ENCODE peak calls at places on chromosomes 12 and 14, in eight cellular contexts. H, R, Q, N, C, S, V and P are unnamed samples.

GRCh38 chr14:70188608-70189540 is at the start of gene SLC8A3:
- DNase-seq in H (no peak), R (no peak), Q (no peak), N (peak), C (peak), S (peak), V (no peak), P (peak)

GRCh38 chr14:70640938-70641547 is 673 bp upstream of the TTC9 start:
- DNase-seq in H (no peak), R (peak), Q (peak), N (no peak), C (peak), S (peak), V (peak), P (peak)

GRCh38 chr12:12087693-12088034 is 16.9 kb downstream of the BCL2L14 start:
- DNase-seq in H (no peak), R (no peak), Q (no peak), N (no peak), C (no peak), S (no peak), V (no peak), P (no peak)

GRCh38 chr12:133129368-133130037 is 571 bp downstream of the ZNF891 start:
- DNase-seq in H (no peak), R (peak), Q (peak), N (no peak), C (peak), S (no peak), V (no peak), P (no peak)

GRCh38 chr12:57640156-57641042 is 7.4 kb upstream of the B4GALNT1 start:
- DNase-seq in H (no peak), R (no peak), Q (no peak), N (no peak), C (no peak), S (no peak), V (no peak), P (no peak)

GRCh38 chr12:64452559-64453329 is 824 bp downstream of the TBK1 start:
- DNase-seq in H (peak), R (peak), Q (peak), N (no peak), C (peak), S (peak), V (peak), P (peak)

GRCh38 chr14:45716506-45716905 is 463.5 kb upstream of the MIS18BP1 start:
- DNase-seq in H (no peak), R (peak), Q (peak), N (peak), C (peak), S (peak), V (no peak), P (peak)

GRCh38 chr12:55745361-55746146 is 2.6 kb downstream of the GDF11 start:
- DNase-seq in H (no peak), R (no peak), Q (peak), N (peak), C (peak), S (peak), V (no peak), P (peak)

GRCh38 chr12:102299731-102300130 is 102.1 kb upstream of the PMCH start:
- DNase-seq in H (no peak), R (no peak), Q (no peak), N (no peak), C (no peak), S (no peak), V (no peak), P (no peak)

GRCh38 chr12:71014180-71014785 is 93.7 kb upstream of the PTPRR start:
- DNase-seq in H (peak), R (peak), Q (no peak), N (peak), C (peak), S (peak), V (peak), P (peak)

GRCh38 chr12:56616244-56616643 is 13.9 kb downstream of the BAZ2A start:
- DNase-seq in H (no peak), R (no peak), Q (no peak), N (no peak), C (no peak), S (no peak), V (no peak), P (no peak)

GRCh38 chr14:33567003-33567735 is 383.7 kb downstream of the EGLN3 start:
- DNase-seq in H (no peak), R (peak), Q (no peak), N (no peak), C (no peak), S (no peak), V (no peak), P (no peak)

GRCh38 chr14:99736600-99737371 is 52.7 kb downstream of the CYP46A1 start:
- DNase-seq in H (no peak), R (peak), Q (no peak), N (no peak), C (no peak), S (no peak), V (no peak), P (peak)

GRCh38 chr12:1915082-1915968 is 3.1 kb downstream of the CACNA2D4 start:
- DNase-seq in H (no peak), R (no peak), Q (peak), N (no peak), C (no peak), S (peak), V (no peak), P (peak)

GRCh38 chr14:73227812-73228781 is 9.2 kb upstream of the PAPLN start:
- DNase-seq in H (no peak), R (peak), Q (no peak), N (peak), C (peak), S (peak), V (no peak), P (peak)

GRCh38 chr12:113220593-113221180 is 577 bp upstream of the TPCN1 start:
- DNase-seq in H (no peak), R (peak), Q (peak), N (no peak), C (peak), S (no peak), V (no peak), P (no peak)

GRCh38 chr12:87127272-87127671 is 871.1 kb upstream of the MGAT4C start:
- DNase-seq in H (no peak), R (peak), Q (no peak), N (no peak), C (no peak), S (no peak), V (no peak), P (no peak)

GRCh38 chr12:55899035-55899434 is 28.7 kb downstream of the PYM1 start:
- DNase-seq in H (no peak), R (no peak), Q (no peak), N (no peak), C (no peak), S (no peak), V (no peak), P (peak)

GRCh38 chr14:103879570-103880333 is 32.4 kb upstream of the PPP1R13B start:
- DNase-seq in H (no peak), R (peak), Q (no peak), N (no peak), C (peak), S (peak), V (no peak), P (peak)

GRCh38 chr14:95480109-95480886 is 36.2 kb downstream of the SYNE3 start:
- DNase-seq in H (no peak), R (peak), Q (no peak), N (no peak), C (no peak), S (no peak), V (peak), P (no peak)

GRCh38 chr12:62785941-62786559 is 148.9 kb downstream of the PPM1H start:
- DNase-seq in H (peak), R (peak), Q (no peak), N (no peak), C (no peak), S (no peak), V (no peak), P (peak)

GRCh38 chr12:26374934-26375333 is 179.6 kb downstream of the SSPN start:
- DNase-seq in H (no peak), R (no peak), Q (no peak), N (no peak), C (no peak), S (no peak), V (no peak), P (no peak)

GRCh38 chr12:92612611-92613010 is 90.2 kb upstream of the PLEKHG7 start:
- DNase-seq in H (no peak), R (no peak), Q (no peak), N (no peak), C (no peak), S (no peak), V (no peak), P (no peak)

GRCh38 chr12:92605621-92606170 is 97.1 kb upstream of the PLEKHG7 start:
- DNase-seq in H (no peak), R (no peak), Q (no peak), N (no peak), C (no peak), S (no peak), V (no peak), P (no peak)

GRCh38 chr12:92606956-92607355 is 95.8 kb upstream of the PLEKHG7 start:
- DNase-seq in H (no peak), R (no peak), Q (no peak), N (no peak), C (peak), S (no peak), V (no peak), P (no peak)

GRCh38 chr12:92604786-92605185 is 98.0 kb upstream of the PLEKHG7 start:
- DNase-seq in H (no peak), R (no peak), Q (no peak), N (no peak), C (no peak), S (no peak), V (no peak), P (no peak)

GRCh38 chr12:92608418-92609091 is 94.2 kb upstream of the PLEKHG7 start:
- DNase-seq in H (peak), R (peak), Q (peak), N (peak), C (peak), S (peak), V (peak), P (peak)
- TF ChIP-seq CTCF in H (peak), R (peak), Q (peak), N (peak), C (peak), S (peak), V (peak), P (peak)

DNA sequence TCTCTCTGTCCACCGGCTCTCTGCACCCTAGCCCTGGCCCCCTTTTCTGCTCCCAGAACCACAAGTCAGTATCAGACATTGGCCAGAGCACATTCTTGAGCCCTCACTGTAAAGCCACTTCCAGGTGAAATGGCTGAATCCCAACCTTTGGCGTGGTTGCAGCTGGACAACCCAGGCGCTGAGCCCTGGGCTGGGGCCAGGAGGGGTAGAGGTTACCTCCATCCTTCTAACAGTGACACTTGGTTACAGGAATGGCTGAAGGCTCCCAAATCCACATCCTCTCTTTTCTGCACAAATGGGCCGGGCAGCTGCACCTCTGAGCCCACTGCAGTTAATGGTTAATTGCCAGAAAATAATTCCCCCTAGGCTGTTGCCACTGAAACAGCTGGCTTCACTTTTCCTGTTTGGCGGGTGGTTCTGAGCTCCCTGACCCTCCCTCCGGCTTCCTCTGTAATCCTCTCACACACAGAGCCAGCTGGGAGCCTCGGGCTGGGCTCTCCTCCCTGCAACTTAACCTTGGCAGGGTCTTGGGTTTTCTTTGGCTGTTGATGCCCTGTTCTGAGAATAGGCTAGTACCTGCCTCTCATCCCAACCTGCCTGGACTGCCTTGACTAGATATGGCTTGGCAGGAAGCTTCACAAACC is 44.1 kb downstream of the TSPAN11 start:
- DNase-seq in H (no peak), R (peak), Q (no peak), N (no peak), C (no peak), S (peak), V (no peak), P (peak)
- TF ChIP-seq EZH2phosphoT487 in H (no peak), R (no peak), Q (no peak), N (no peak), C (no peak), S (no peak), V (no peak), P (no peak)

GRCh38 chr12:32505546-32505945 is 106.2 kb downstream of the FGD4 start:
- DNase-seq in H (no peak), R (no peak), Q (no peak), N (no peak), C (no peak), S (no peak), V (no peak), P (no peak)

GRCh38 chr12:32501835-32502333 is 102.5 kb downstream of the FGD4 start:
- DNase-seq in H (no peak), R (no peak), Q (no peak), N (peak), C (peak), S (peak), V (peak), P (peak)

GRCh38 chr12:32505067-32505466 is 105.7 kb downstream of the FGD4 start:
- DNase-seq in H (no peak), R (no peak), Q (no peak), N (no peak), C (no peak), S (no peak), V (no peak), P (no peak)

GRCh38 chr12:32504626-32505025 is 105.3 kb downstream of the FGD4 start:
- DNase-seq in H (no peak), R (no peak), Q (no peak), N (no peak), C (no peak), S (no peak), V (no peak), P (no peak)

GRCh38 chr12:32502693-32503510 is 103.5 kb downstream of the FGD4 start:
- DNase-seq in H (no peak), R (no peak), Q (no peak), N (peak), C (peak), S (no peak), V (no peak), P (peak)
- H3K4me2 ChIP-seq in H (no peak), R (no peak), Q (no peak), N (peak), C (peak), S (peak), V (peak), P (peak)

GRCh38 chr12:128091101-128091795 is 175.7 kb upstream of the TMEM132C start:
- DNase-seq in H (no peak), R (no peak), Q (no peak), N (peak), C (no peak), S (no peak), V (no peak), P (no peak)

GRCh38 chr12:128091931-128092330 is 175.0 kb upstream of the TMEM132C start:
- DNase-seq in H (no peak), R (no peak), Q (no peak), N (no peak), C (no peak), S (peak), V (no peak), P (no peak)

GRCh38 chr12:128088926-128089325 is 178.0 kb upstream of the TMEM132C start:
- DNase-seq in H (no peak), R (no peak), Q (no peak), N (no peak), C (no peak), S (no peak), V (no peak), P (no peak)

GRCh38 chr12:128089961-128090360 is 177.0 kb upstream of the TMEM132C start:
- DNase-seq in H (no peak), R (no peak), Q (no peak), N (no peak), C (no peak), S (no peak), V (no peak), P (no peak)
- TF ChIP-seq CTCF in H (no peak), R (no peak), Q (no peak), N (no peak), C (no peak), S (no peak), V (no peak), P (no peak)